ENCODE peak calls at places on chromosomes 6 and 20, in six cellular contexts. F, I, N, E, Z and C are unnamed samples.

GRCh38 chr6:98838027-98838426 is 3.7 kb downstream of the POU3F2 start:
- DNase-seq in Z (no peak), E (no peak), I (no peak), N (no peak), F (no peak), C (no peak)

GRCh38 chr20:3311623-3312022 is 72.6 kb upstream of the SLC4A11 start:
- DNase-seq in N (no peak), E (no peak), I (no peak), F (no peak), Z (no peak), C (peak; percentile 70)

GRCh38 chr6:170522565-170523183 is 30.4 kb downstream of the PSMB1 start:
- DNase-seq in F (peak; percentile 18), E (no peak), Z (no peak), N (peak; percentile 47), I (no peak), C (no peak)

GRCh38 chr6:134029495-134030455 is 22.6 kb downstream of the SLC2A12 start:
- DNase-seq in E (no peak), F (peak; percentile 31), Z (no peak), N (no peak), I (no peak), C (no peak)

GRCh38 chr20:49948809-49949507 is 12.8 kb downstream of the RNF114 start:
- DNase-seq in E (no peak), I (no peak), N (no peak), F (peak; percentile 78), Z (no peak), C (no peak)

GRCh38 chr6:41077536-41077935 is 4.8 kb downstream of the NFYA start:
- DNase-seq in N (no peak), E (no peak), I (no peak), Z (no peak), F (no peak), C (no peak)

GRCh38 chr6:156778615-156779205 is 1.5 kb downstream of the ARID1B start:
- DNase-seq in Z (peak; percentile 56), F (peak; percentile 55), E (peak; percentile 33), I (peak; percentile 65), N (no peak), C (peak; percentile 64)

GRCh38 chr6:113328886-113329381 is 528.2 kb upstream of the MARCKS start:
- DNase-seq in E (no peak), N (no peak), I (no peak), Z (no peak), F (no peak), C (no peak)

GRCh38 chr20:25223765-25224720 is 23.8 kb upstream of the PYGB start:
- DNase-seq in F (no peak), E (no peak), Z (no peak), N (no peak), I (no peak), C (no peak)

GRCh38 chr6:127397729-127398609 is 54.6 kb upstream of the ECHDC1 start:
- DNase-seq in F (no peak), I (no peak), E (no peak), Z (no peak), N (no peak), C (no peak)

GRCh38 chr6:45423901-45424627 is 46.3 kb upstream of the SUPT3H start:
- DNase-seq in N (no peak), E (no peak), I (no peak), F (no peak), Z (peak; percentile 18), C (peak; percentile 15)

GRCh38 chr6:47772993-47773392 is 8.8 kb upstream of the OPN5 start:
- DNase-seq in E (no peak), Z (no peak), I (no peak), F (no peak), N (no peak), C (no peak)

GRCh38 chr6:109118337-109118736 is 23.0 kb downstream of the CEP57L1 start:
- DNase-seq in E (no peak), F (no peak), I (no peak), N (no peak), Z (no peak), C (no peak)

GRCh38 chr6:128005009-128005408 is 104.2 kb upstream of the THEMIS start:
- DNase-seq in E (no peak), Z (no peak), I (no peak), N (no peak), F (no peak), C (no peak)